ENCODE peak calls at places on chromosomes 5 and 9, in seven cellular contexts. U is right lobe of liver; I is islet precursor cell; H is activated naive CD4-positive, alpha-beta T cell; G is colonic mucosa; Q is T-helper 17 cell; O is activated CD8-positive, alpha-beta memory T cell treated with anti-CD3 and anti-CD28 coated beads for 1 hour. Y is an unnamed sample.

GRCh38 chr5:73816656-73817420 is 190.8 kb downstream of the ARHGEF28 start:
- DNase-seq in U (no peak), I (no peak), H (no peak), G (no peak), Q (no peak), O (no peak), Y (no peak)

GRCh38 chr5:40518511-40518917 is 161.2 kb upstream of the PTGER4 start:
- DNase-seq in U (no peak), I (no peak), H (no peak), G (no peak), Q (no peak), O (no peak), Y (no peak)

GRCh38 chr5:85545129-85545528 is 1072.6 kb upstream of the COX7C start:
- DNase-seq in U (no peak), I (no peak), H (no peak), G (no peak), Q (no peak), O (no peak), Y (no peak)

GRCh38 chr5:33969572-33970452 is 14.7 kb downstream of the SLC45A2 start:
- DNase-seq in U (no peak), I (peak; percentile 64), H (no peak), G (no peak), Q (no peak), O (no peak), Y (no peak)

GRCh38 chr9:68567565-68567964 is 26.9 kb upstream of the TMEM252 start:
- DNase-seq in U (no peak), I (no peak), H (no peak), G (no peak), Q (no peak), O (no peak), Y (no peak)

GRCh38 chr5:40021007-40021406 is 596.2 kb upstream of the DAB2 start:
- DNase-seq in U (no peak), I (no peak), H (no peak), G (no peak), Q (no peak), O (no peak), Y (no peak)

GRCh38 chr5:144390133-144390532 is 219.5 kb downstream of the KCTD16 start:
- DNase-seq in U (no peak), I (peak; percentile 55), H (no peak), G (no peak), Q (no peak), O (no peak), Y (no peak)

GRCh38 chr9:77224750-77225312 is 47.5 kb downstream of the VPS13A start:
- DNase-seq in U (no peak), I (no peak), H (no peak), G (no peak), Q (no peak), O (no peak), Y (no peak)

GRCh38 chr5:107542428-107542827 is 128.3 kb downstream of the EFNA5 start:
- DNase-seq in U (peak; percentile 89), I (peak; percentile 74), H (no peak), G (peak; percentile 40), Q (no peak), O (no peak), Y (no peak)

GRCh38 chr5:89584339-89584956 is 701.5 kb upstream of the MEF2C start:
- DNase-seq in U (no peak), I (no peak), H (no peak), G (no peak), Q (no peak), O (no peak), Y (no peak)

Y was measured in T-helper 2 cell.